ENCODE peak calls at places on chromosomes 4 and X, in ten cellular contexts. U is mesothelial cell of epicardium, M is A549, I is ovary, A is GM13976, Q is AG09309, R is endothelial cell, W is mammary epithelial cell, O is H9, Z is omental fat pad. K is an unnamed sample.

GRCh38 chr4:1061372-1061700 is 49.9 kb downstream of the FGFRL1 start:
- DNase-seq in O (no peak), A (no peak), I (no peak), W (no peak), U (no peak), Q (no peak), M (no peak), R (no peak), Z (no peak), K (no peak)

GRCh38 chr4:147590249-147590920 is 26.8 kb upstream of the TMEM184C start:
- DNase-seq in M (peak), Q (no peak), R (peak), O (peak), I (peak), U (peak), Z (peak), W (peak), A (peak), K (no peak)

GRCh38 chr4:113979973-113980615 is 647 bp upstream of the ARSJ start:
- DNase-seq in O (no peak), U (no peak), A (no peak), M (no peak), Z (no peak), I (no peak), Q (no peak), R (no peak), W (peak), K (no peak)

GRCh38 chr4:170339522-170339921 is 249.8 kb upstream of the AADAT start:
- DNase-seq in M (no peak), O (no peak), R (no peak), I (no peak), Q (no peak), W (peak), A (no peak), U (no peak), Z (no peak), K (no peak)

GRCh38 chr4:158964728-158965124 is 138.2 kb upstream of the RAPGEF2 start:
- DNase-seq in R (no peak), M (no peak), O (no peak), Z (no peak), I (no peak), A (no peak), U (no peak), W (no peak), Q (no peak), K (no peak)

GRCh38 chrX:87571965-87572364 is 54.4 kb downstream of the KLHL4 start:
- DNase-seq in A (no peak), R (no peak), W (no peak), Q (no peak), Z (no peak), I (no peak), U (no peak), M (no peak), O (no peak), K (no peak)

GRCh38 chr4:96649536-96649935 is 809.6 kb downstream of the PDHA2 start:
- DNase-seq in Q (no peak), O (no peak), I (no peak), M (no peak), A (no peak), Z (no peak), W (peak), R (no peak), U (no peak), K (no peak)

GRCh38 chrX:104803219-104803618 is 237.2 kb downstream of the IL1RAPL2 start:
- DNase-seq in A (no peak), Z (no peak), O (no peak), Q (no peak), I (no peak), U (no peak), W (peak), M (no peak), R (no peak), K (no peak)

GRCh38 chrX:53435997-53436396 is 1.8 kb upstream of the HSD17B10 start:
- DNase-seq in W (peak), Z (no peak), A (peak), U (no peak), I (peak), M (peak), Q (no peak), O (peak), R (peak), K (peak)

GRCh38 chr4:73661646-73662119 is 41.4 kb upstream of the RASSF6 start:
- DNase-seq in I (no peak), M (peak), Z (no peak), A (no peak), U (no peak), O (no peak), Q (peak), R (no peak), W (peak), K (no peak)

GRCh38 chrX:40651620-40652223 is 4.4 kb upstream of the CXorf38 start:
- DNase-seq in A (peak), U (peak), M (peak), Q (peak), Z (peak), R (peak), O (peak), I (peak), W (peak), K (peak)

GRCh38 chr4:159227984-159228383 is 125.1 kb downstream of the RAPGEF2 start:
- DNase-seq in R (peak), Q (no peak), W (peak), U (peak), M (peak), A (no peak), I (peak), O (peak), Z (peak), K (no peak)

GRCh38 chrX:55008571-55009358 is 8.6 kb downstream of the APEX2 start:
- DNase-seq in Z (no peak), R (no peak), O (no peak), U (no peak), Q (peak), M (peak), W (peak), A (peak), I (no peak), K (no peak)

GRCh38 chrX:105647749-105648148 is 174.6 kb upstream of the NRK start:
- DNase-seq in W (peak), U (no peak), A (no peak), Q (no peak), R (no peak), M (no peak), O (no peak), I (no peak), Z (no peak), K (no peak)

GRCh38 chrX:19739683-19740082 is 147.7 kb downstream of the SH3KBP1 start:
- DNase-seq in Q (peak), U (no peak), W (peak), M (peak), I (peak), O (peak), R (peak), Z (no peak), A (peak), K (peak)

GRCh38 chr4:1910643-1911042 is 39.5 kb downstream of the NSD2 start:
- DNase-seq in W (peak), O (peak), R (peak), I (no peak), U (no peak), Q (peak), A (no peak), M (peak), Z (no peak), K (no peak)

GRCh38 chrX:40854242-40854641 is 118.9 kb upstream of the MED14 start:
- DNase-seq in Z (no peak), A (no peak), U (no peak), O (no peak), Q (no peak), I (no peak), R (no peak), M (no peak), W (no peak), K (no peak)

GRCh38 chr4:86613734-86614133 is 19.6 kb downstream of the PTPN13 start:
- DNase-seq in M (no peak), Z (no peak), Q (no peak), R (no peak), W (no peak), A (no peak), O (no peak), I (no peak), U (no peak), K (no peak)

GRCh38 chr4:22668301-22668700 is 24.4 kb upstream of the GBA3 start:
- DNase-seq in Q (no peak), O (no peak), R (no peak), W (no peak), Z (no peak), U (no peak), M (no peak), A (no peak), I (no peak), K (no peak)

GRCh38 chr4:25088342-25088952 is 57.7 kb upstream of the LGI2 start:
- DNase-seq in M (no peak), W (no peak), Q (no peak), A (peak), R (no peak), I (no peak), O (no peak), U (no peak), Z (no peak), K (no peak)

GRCh38 chrX:43745938-43746721 is 90.0 kb downstream of the MAOA start:
- DNase-seq in U (no peak), R (no peak), A (no peak), Q (no peak), I (no peak), Z (no peak), M (no peak), W (no peak), O (no peak), K (no peak)

GRCh38 chr4:2817701-2818350 is 24.9 kb downstream of the SH3BP2 start:
- DNase-seq in M (no peak), I (peak), A (peak), Q (no peak), Z (no peak), W (peak), O (peak), U (peak), R (no peak), K (no peak)

GRCh38 chrX:130799393-130799792 is 103.6 kb downstream of the ENOX2 start:
- DNase-seq in W (peak), M (no peak), A (no peak), Q (peak), U (no peak), Z (no peak), O (no peak), R (no peak), I (no peak), K (no peak)

GRCh38 chrX:8244301-8244700 is 73.2 kb upstream of the VCX2 start:
- DNase-seq in R (no peak), U (no peak), O (no peak), W (peak), I (no peak), A (no peak), M (no peak), Z (no peak), Q (no peak), K (no peak)

GRCh38 chr4:2412534-2412884 is 5.9 kb downstream of the ZFYVE28 start:
- DNase-seq in Q (no peak), Z (no peak), U (no peak), R (no peak), A (peak), W (no peak), M (peak), O (no peak), I (no peak), K (no peak)

GRCh38 chrX:135345328-135345645 is 36.0 kb downstream of the ETDC start:
- DNase-seq in Q (peak), W (peak), U (no peak), R (no peak), I (peak), O (no peak), M (no peak), A (no peak), Z (no peak), K (no peak)

GRCh38 chr4:102527695-102528094 is 26.5 kb downstream of the NFKB1 start:
- DNase-seq in Z (no peak), I (no peak), R (no peak), O (no peak), U (no peak), A (no peak), Q (no peak), M (no peak), W (no peak), K (no peak)

GRCh38 chr4:4386296-4386735 is 586 bp upstream of the NSG1 start:
- DNase-seq in A (no peak), W (peak), U (no peak), R (peak), O (peak), I (peak), Q (no peak), M (peak), Z (no peak), K (no peak)

GRCh38 chr4:4383085-4383484 is 3.8 kb upstream of the NSG1 start:
- DNase-seq in U (no peak), O (no peak), Q (no peak), Z (no peak), W (no peak), R (no peak), M (no peak), I (no peak), A (no peak), K (no peak)

GRCh38 chr4:4385729-4386295 is 1.1 kb upstream of the NSG1 start:
- DNase-seq in W (no peak), Q (no peak), O (no peak), A (no peak), I (no peak), Z (no peak), U (no peak), R (no peak), M (no peak), K (no peak)

GRCh38 chr4:4386736-4387392 is at the start of gene NSG1:
- DNase-seq in Z (no peak), A (no peak), M (peak), R (peak), O (no peak), U (peak), W (peak), I (peak), Q (no peak), K (no peak)

GRCh38 chr4:4384837-4385236 is 2.1 kb upstream of the NSG1 start:
- DNase-seq in W (peak), R (peak), Q (no peak), M (peak), O (peak), A (no peak), Z (no peak), U (no peak), I (no peak), K (no peak)
- TF ChIP-seq CTCF in W (peak), R (peak), Q (peak), M (no peak), O (peak), A (peak), Z (no peak), U (no peak), I (no peak), K (no peak)

GRCh38 chrX:150846130-150846529 is 52.3 kb downstream of the CD99L2 start:
- DNase-seq in W (no peak), R (no peak), A (no peak), Z (no peak), I (no peak), O (no peak), M (no peak), U (no peak), Q (no peak), K (no peak)
- TF ChIP-seq CTCF in W (no peak), R (no peak), A (no peak), Z (no peak), I (no peak), O (no peak), M (no peak), U (no peak), Q (no peak), K (no peak)

GRCh38 chrX:3648084-3648483 is 65.4 kb downstream of the PRKX start:
- DNase-seq in M (no peak), A (no peak), I (no peak), Z (no peak), W (no peak), R (no peak), U (no peak), O (no peak), Q (no peak), K (no peak)

GRCh38 chrX:3653111-3653510 is 60.3 kb downstream of the PRKX start:
- DNase-seq in A (no peak), O (no peak), U (no peak), I (no peak), Q (no peak), R (no peak), Z (no peak), W (no peak), M (no peak), K (no peak)

GRCh38 chrX:3655181-3655580 is 58.3 kb downstream of the PRKX start:
- DNase-seq in U (no peak), M (no peak), A (no peak), W (no peak), Z (no peak), R (no peak), Q (no peak), O (no peak), I (no peak), K (no peak)

GRCh38 chrX:3651272-3651671 is 62.2 kb downstream of the PRKX start:
- DNase-seq in O (no peak), Q (no peak), A (no peak), R (no peak), W (peak), M (peak), I (no peak), U (no peak), Z (no peak), K (no peak)
- TF ChIP-seq CTCF in O (peak), Q (peak), A (peak), R (peak), W (peak), M (peak), I (peak), U (peak), Z (no peak), K (peak)

DNA sequence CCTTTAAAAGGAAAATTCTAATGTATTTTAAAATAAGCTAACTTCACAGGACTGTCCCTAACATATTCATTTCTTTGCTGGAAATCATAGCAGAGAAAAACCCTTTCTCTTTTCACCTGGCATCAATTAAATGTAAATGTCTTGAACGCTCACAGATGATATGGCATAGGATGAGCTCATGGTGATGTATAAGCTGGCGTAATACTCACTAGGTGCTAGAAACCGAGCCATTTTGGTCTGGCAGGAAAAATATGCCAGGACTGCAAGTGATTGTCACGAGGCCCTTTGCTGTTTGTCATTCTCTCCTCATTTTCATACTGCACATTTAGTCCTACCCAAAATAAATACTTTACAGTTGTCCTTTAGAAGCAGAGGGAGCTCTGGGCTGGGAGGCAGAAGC is 222.7 kb upstream of the LNX1 start:
- DNase-seq in R (no peak), I (no peak), U (no peak), Z (no peak), Q (no peak), O (no peak), A (no peak), M (no peak), W (no peak), K (no peak)
- TF ChIP-seq CTCF in R (no peak), I (no peak), U (no peak), Z (no peak), Q (no peak), O (no peak), A (no peak), M (no peak), W (no peak), K (no peak)

DNA sequence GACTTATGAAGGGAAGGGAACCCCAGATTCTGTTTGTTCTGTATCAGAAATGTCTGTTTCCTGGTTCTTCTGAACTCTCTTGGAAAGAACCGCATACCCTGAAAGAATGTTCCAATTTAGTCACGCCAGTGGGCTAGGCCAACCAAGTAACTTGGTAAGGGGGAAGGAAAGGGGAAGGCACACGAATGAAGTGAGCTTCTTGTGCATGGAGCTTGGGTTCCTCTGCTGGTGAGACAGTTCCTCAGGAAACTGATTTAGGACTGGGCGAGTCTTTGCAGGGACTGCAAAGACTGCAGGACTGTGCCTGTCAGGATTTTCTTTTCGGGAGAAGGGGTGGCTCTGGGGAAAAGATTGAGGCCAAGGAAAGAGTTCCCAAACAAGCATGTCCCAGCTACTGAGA is 35.6 kb downstream of the FRMPD3 start:
- DNase-seq in A (no peak), U (no peak), Q (no peak), R (no peak), W (no peak), Z (no peak), M (no peak), I (no peak), O (no peak), K (no peak)
- TF ChIP-seq CTCF in A (no peak), U (no peak), Q (no peak), R (no peak), W (peak), Z (no peak), M (no peak), I (no peak), O (peak), K (no peak)

K was measured in natural killer cell.